ENCODE peak calls at places on chromosomes 3 and 15, in seven cellular contexts. N is NCI-H1105 treated with DMSO at 0.1 percent for 48 hours, Z is fibroblast of the conjunctiva, P is A549, H is fibroblast of the aortic adventitia, D is NCI-H2029, Y is kidney glomerular epithelial cell. R is an unnamed sample.

GRCh38 chr3:13012228-13012691 is 61.0 kb downstream of the IQSEC1 start:
- DNase-seq in Z (no peak), N (no peak), Y (no peak), D (peak; percentile 71), P (no peak), H (no peak), R (peak; percentile 90)

GRCh38 chr15:85104584-85104983 is 122.9 kb downstream of the PDE8A start:
- DNase-seq in Y (no peak), P (no peak), Z (no peak), D (no peak), H (peak; percentile 4), N (no peak), R (no peak)

GRCh38 chr3:166472015-166472414 is 634.8 kb upstream of the BCHE start:
- DNase-seq in P (no peak), N (no peak), Y (no peak), D (no peak), H (no peak), Z (no peak), R (no peak)

GRCh38 chr3:159884661-159885402 is 103.8 kb upstream of the IL12A start:
- DNase-seq in P (peak; percentile 44), Z (peak; percentile 60), D (no peak), Y (peak; percentile 69), H (peak; percentile 75), N (peak; percentile 56), R (no peak)

GRCh38 chr15:36903922-36904479 is 196.3 kb downstream of the MEIS2 start:
- DNase-seq in N (peak; percentile 20), Y (no peak), H (no peak), Z (no peak), P (no peak), D (no peak), R (no peak)

GRCh38 chr3:9497821-9498565 is 55.6 kb downstream of the LHFPL4 start:
- DNase-seq in N (no peak), Y (peak; percentile 32), H (peak; percentile 34), D (no peak), P (no peak), Z (no peak), R (no peak)

GRCh38 chr15:100686021-100686724 is 83.8 kb downstream of the ASB7 start:
- DNase-seq in D (no peak), N (no peak), H (no peak), P (no peak), Y (no peak), Z (no peak), R (no peak)

GRCh38 chr3:112012205-112012604 is 13.5 kb downstream of the TAGLN3 start:
- DNase-seq in D (no peak), P (no peak), Z (no peak), H (no peak), Y (no peak), N (no peak), R (no peak)

GRCh38 chr15:41870689-41871081 is 23.2 kb downstream of the SPTBN5 start:
- DNase-seq in Z (no peak), P (no peak), H (peak; percentile 34), D (no peak), N (no peak), Y (peak; percentile 24), R (no peak)

GRCh38 chr3:177358968-177359600 is 161.8 kb upstream of the TBL1XR1 start:
- DNase-seq in N (peak; percentile 64), Z (no peak), P (peak; percentile 78), Y (no peak), D (peak; percentile 51), H (peak; percentile 10), R (no peak)

GRCh38 chr3:15633766-15634588 is 32.4 kb downstream of the BTD start:
- DNase-seq in D (no peak), P (peak; percentile 34), Y (no peak), Z (peak; percentile 31), N (no peak), H (peak; percentile 48), R (no peak)

GRCh38 chr3:48408823-48409281 is 21.0 kb downstream of the PLXNB1 start:
- DNase-seq in H (no peak), Y (no peak), D (no peak), Z (no peak), P (no peak), N (no peak), R (peak; percentile 58)

GRCh38 chr3:27675287-27675686 is 46.8 kb downstream of the EOMES start:
- DNase-seq in N (peak; percentile 89), P (no peak), Y (no peak), Z (peak; percentile 83), H (peak; percentile 96), D (no peak), R (no peak)

GRCh38 chr15:66481107-66481856 is 16.3 kb downstream of the SNAPC5 start:
- DNase-seq in D (no peak), N (no peak), H (no peak), Z (no peak), P (no peak), Y (peak; percentile 41), R (no peak)

GRCh38 chr3:4271834-4272233 is 31.3 kb upstream of the SETMAR start:
- DNase-seq in P (peak; percentile 47), D (no peak), Z (peak; percentile 29), H (peak; percentile 39), N (peak; percentile 17), Y (peak; percentile 59), R (no peak)

GRCh38 chr15:73965730-73966103 is 26.4 kb downstream of the STOML1 start:
- DNase-seq in Y (no peak), D (peak; percentile 15), Z (no peak), P (no peak), H (no peak), N (no peak), R (no peak)

GRCh38 chr15:63501256-63502089 is 2.9 kb upstream of the USP3 start:
- DNase-seq in P (peak; percentile 91), Z (peak; percentile 93), D (peak; percentile 40), Y (peak; percentile 45), H (peak; percentile 98), N (no peak), R (peak; percentile 86)

GRCh38 chr15:66749841-66750575 is 48.0 kb downstream of the SMAD6 start:
- DNase-seq in Y (no peak), P (peak; percentile 58), Z (no peak), N (no peak), D (no peak), H (no peak), R (no peak)

GRCh38 chr3:129470861-129471260 is 30.8 kb downstream of the IFT122 start:
- DNase-seq in Z (no peak), P (no peak), H (no peak), D (no peak), N (no peak), Y (no peak), R (no peak)

GRCh38 chr15:63833246-63833696 is 477 bp downstream of the HERC1 start:
- DNase-seq in H (no peak), D (no peak), Y (no peak), N (peak; percentile 26), P (no peak), Z (no peak), R (peak; percentile 75)

GRCh38 chr15:74422723-74423442 is 10.9 kb downstream of the SEMA7A start:
- DNase-seq in Y (peak; percentile 66), D (no peak), N (no peak), Z (peak; percentile 47), H (peak; percentile 68), P (peak; percentile 27), R (no peak)

GRCh38 chr3:187012609-187013051 is 82.3 kb downstream of the ST6GAL1 start:
- DNase-seq in Y (peak; percentile 3), H (no peak), D (peak; percentile 55), Z (no peak), P (no peak), N (no peak), R (no peak)

GRCh38 chr15:43483306-43484128 is 9.4 kb downstream of the TP53BP1 start:
- DNase-seq in Z (no peak), Y (peak; percentile 1), H (peak; percentile 61), P (peak; percentile 14), N (no peak), D (no peak), R (no peak)

GRCh38 chr3:64560802-64561502 is 126.8 kb downstream of the ADAMTS9 start:
- DNase-seq in Y (no peak), P (no peak), D (no peak), Z (no peak), N (no peak), H (peak; percentile 9), R (no peak)